ENCODE peak calls at places on chromosome X, in six cellular contexts. One of them, this sample, is unnamed.

GRCh38 chrX:31126205-31126604 is 54.4 kb upstream of the FTHL17 start:
- DNase-seq in DMS53: no peak
- DNase-seq in stomach: no peak
- DNase-seq in effector memory CD8-positive, alpha-beta T cell: no peak
- DNase-seq in stimulated activated CD4-positive, alpha-beta T cell treated with anti-CD3 and anti-CD28 coated beads, Interleukin-4, amount 100 ng/mL, for 1 hour: no peak
- DNase-seq in A549: no peak
- DNase-seq in this sample: no peak

GRCh38 chrX:65196758-65197371 is 220.6 kb upstream of the ZC4H2 start:
- DNase-seq in stomach: peak
- DNase-seq in effector memory CD8-positive, alpha-beta T cell: no peak
- DNase-seq in stimulated activated CD4-positive, alpha-beta T cell treated with anti-CD3 and anti-CD28 coated beads, Interleukin-4, amount 100 ng/mL, for 1 hour: peak
- DNase-seq in A549: peak
- DNase-seq in DMS53: peak
- DNase-seq in this sample: no peak

GRCh38 chrX:132504417-132504816 is 15.6 kb upstream of the MBNL3 start:
- DNase-seq in A549: no peak
- DNase-seq in DMS53: no peak
- DNase-seq in effector memory CD8-positive, alpha-beta T cell: no peak
- DNase-seq in stomach: no peak
- DNase-seq in stimulated activated CD4-positive, alpha-beta T cell treated with anti-CD3 and anti-CD28 coated beads, Interleukin-4, amount 100 ng/mL, for 1 hour: no peak
- DNase-seq in this sample: no peak

GRCh38 chrX:119189586-119189985 is 46.5 kb upstream of the PGRMC1 start:
- DNase-seq in A549: no peak
- DNase-seq in DMS53: no peak
- DNase-seq in stimulated activated CD4-positive, alpha-beta T cell treated with anti-CD3 and anti-CD28 coated beads, Interleukin-4, amount 100 ng/mL, for 1 hour: no peak
- DNase-seq in stomach: no peak
- DNase-seq in effector memory CD8-positive, alpha-beta T cell: no peak
- DNase-seq in this sample: no peak

GRCh38 chrX:37824491-37825224 is 22.7 kb downstream of the DYNLT3 start:
- DNase-seq in stimulated activated CD4-positive, alpha-beta T cell treated with anti-CD3 and anti-CD28 coated beads, Interleukin-4, amount 100 ng/mL, for 1 hour: no peak
- DNase-seq in A549: no peak
- DNase-seq in DMS53: peak
- DNase-seq in stomach: no peak
- DNase-seq in effector memory CD8-positive, alpha-beta T cell: no peak
- DNase-seq in this sample: peak

GRCh38 chrX:5957506-5957905 is 271.2 kb downstream of the NLGN4X start:
- DNase-seq in effector memory CD8-positive, alpha-beta T cell: no peak
- DNase-seq in DMS53: no peak
- DNase-seq in stomach: no peak
- DNase-seq in A549: no peak
- DNase-seq in stimulated activated CD4-positive, alpha-beta T cell treated with anti-CD3 and anti-CD28 coated beads, Interleukin-4, amount 100 ng/mL, for 1 hour: no peak
- DNase-seq in this sample: no peak

GRCh38 chrX:12206413-12206812 is 68.1 kb downstream of the FRMPD4 start:
- DNase-seq in stomach: no peak
- DNase-seq in stimulated activated CD4-positive, alpha-beta T cell treated with anti-CD3 and anti-CD28 coated beads, Interleukin-4, amount 100 ng/mL, for 1 hour: no peak
- DNase-seq in effector memory CD8-positive, alpha-beta T cell: no peak
- DNase-seq in A549: no peak
- DNase-seq in DMS53: no peak
- DNase-seq in this sample: no peak

GRCh38 chrX:79036152-79036551 is 91.0 kb downstream of the P2RY10 start:
- DNase-seq in DMS53: peak
- DNase-seq in stimulated activated CD4-positive, alpha-beta T cell treated with anti-CD3 and anti-CD28 coated beads, Interleukin-4, amount 100 ng/mL, for 1 hour: no peak
- DNase-seq in A549: no peak
- DNase-seq in stomach: no peak
- DNase-seq in effector memory CD8-positive, alpha-beta T cell: no peak
- DNase-seq in this sample: no peak

GRCh38 chrX:41090568-41091238 is 5.5 kb downstream of the USP9X start:
- DNase-seq in stomach: no peak
- DNase-seq in DMS53: peak
- DNase-seq in stimulated activated CD4-positive, alpha-beta T cell treated with anti-CD3 and anti-CD28 coated beads, Interleukin-4, amount 100 ng/mL, for 1 hour: no peak
- DNase-seq in A549: no peak
- DNase-seq in effector memory CD8-positive, alpha-beta T cell: no peak
- DNase-seq in this sample: no peak

GRCh38 chrX:40041915-40042314 is 55.8 kb downstream of the BCOR start:
- DNase-seq in DMS53: peak
- DNase-seq in effector memory CD8-positive, alpha-beta T cell: no peak
- DNase-seq in stimulated activated CD4-positive, alpha-beta T cell treated with anti-CD3 and anti-CD28 coated beads, Interleukin-4, amount 100 ng/mL, for 1 hour: no peak
- DNase-seq in A549: no peak
- DNase-seq in stomach: no peak
- DNase-seq in this sample: peak

GRCh38 chrX:132292753-132293152 is 73.5 kb upstream of the RAP2C start:
- DNase-seq in stimulated activated CD4-positive, alpha-beta T cell treated with anti-CD3 and anti-CD28 coated beads, Interleukin-4, amount 100 ng/mL, for 1 hour: no peak
- DNase-seq in stomach: no peak
- DNase-seq in effector memory CD8-positive, alpha-beta T cell: peak
- DNase-seq in A549: peak
- DNase-seq in DMS53: no peak
- DNase-seq in this sample: no peak

GRCh38 chrX:128759177-128759576 is 707.0 kb upstream of the ACTRT1 start:
- DNase-seq in stomach: no peak
- DNase-seq in A549: no peak
- DNase-seq in DMS53: no peak
- DNase-seq in effector memory CD8-positive, alpha-beta T cell: no peak
- DNase-seq in stimulated activated CD4-positive, alpha-beta T cell treated with anti-CD3 and anti-CD28 coated beads, Interleukin-4, amount 100 ng/mL, for 1 hour: no peak
- DNase-seq in this sample: no peak

GRCh38 chrX:10754445-10754844 is 134.1 kb upstream of the MID1 start:
- DNase-seq in DMS53: no peak
- DNase-seq in stomach: no peak
- DNase-seq in stimulated activated CD4-positive, alpha-beta T cell treated with anti-CD3 and anti-CD28 coated beads, Interleukin-4, amount 100 ng/mL, for 1 hour: no peak
- DNase-seq in A549: no peak
- DNase-seq in effector memory CD8-positive, alpha-beta T cell: no peak
- DNase-seq in this sample: no peak

GRCh38 chrX:111270339-111270738 is at the start of gene CAPN6:
- DNase-seq in effector memory CD8-positive, alpha-beta T cell: no peak
- DNase-seq in stomach: peak
- DNase-seq in DMS53: no peak
- DNase-seq in stimulated activated CD4-positive, alpha-beta T cell treated with anti-CD3 and anti-CD28 coated beads, Interleukin-4, amount 100 ng/mL, for 1 hour: no peak
- DNase-seq in A549: no peak
- DNase-seq in this sample: peak

GRCh38 chrX:119692241-119693031 is 532 bp downstream of the SEPTIN6 start:
- DNase-seq in A549: peak
- DNase-seq in DMS53: peak
- DNase-seq in effector memory CD8-positive, alpha-beta T cell: peak
- DNase-seq in stimulated activated CD4-positive, alpha-beta T cell treated with anti-CD3 and anti-CD28 coated beads, Interleukin-4, amount 100 ng/mL, for 1 hour: peak
- DNase-seq in stomach: peak
- DNase-seq in this sample: peak

GRCh38 chrX:9525511-9526248 is 60.8 kb downstream of the TBL1X start:
- DNase-seq in DMS53: no peak
- DNase-seq in stomach: no peak
- DNase-seq in stimulated activated CD4-positive, alpha-beta T cell treated with anti-CD3 and anti-CD28 coated beads, Interleukin-4, amount 100 ng/mL, for 1 hour: no peak
- DNase-seq in A549: no peak
- DNase-seq in effector memory CD8-positive, alpha-beta T cell: no peak
- DNase-seq in this sample: no peak

GRCh38 chrX:128862557-128862956 is 660.7 kb downstream of the SMARCA1 start:
- DNase-seq in effector memory CD8-positive, alpha-beta T cell: no peak
- DNase-seq in A549: no peak
- DNase-seq in stomach: no peak
- DNase-seq in DMS53: no peak
- DNase-seq in stimulated activated CD4-positive, alpha-beta T cell treated with anti-CD3 and anti-CD28 coated beads, Interleukin-4, amount 100 ng/mL, for 1 hour: no peak
- DNase-seq in this sample: peak

GRCh38 chrX:130799393-130799792 is 103.6 kb downstream of the ENOX2 start:
- DNase-seq in stomach: no peak
- DNase-seq in effector memory CD8-positive, alpha-beta T cell: no peak
- DNase-seq in A549: no peak
- DNase-seq in DMS53: no peak
- DNase-seq in stimulated activated CD4-positive, alpha-beta T cell treated with anti-CD3 and anti-CD28 coated beads, Interleukin-4, amount 100 ng/mL, for 1 hour: no peak
- DNase-seq in this sample: no peak

GRCh38 chrX:1400731-1401471 is 9.0 kb upstream of the SLC25A6 start:
- DNase-seq in DMS53: no peak
- DNase-seq in A549: no peak
- DNase-seq in stomach: no peak
- DNase-seq in effector memory CD8-positive, alpha-beta T cell: no peak
- DNase-seq in stimulated activated CD4-positive, alpha-beta T cell treated with anti-CD3 and anti-CD28 coated beads, Interleukin-4, amount 100 ng/mL, for 1 hour: no peak
- DNase-seq in this sample: no peak

GRCh38 chrX:38657562-38657961 is 96.2 kb downstream of the TSPAN7 start:
- DNase-seq in A549: no peak
- DNase-seq in DMS53: no peak
- DNase-seq in effector memory CD8-positive, alpha-beta T cell: no peak
- DNase-seq in stimulated activated CD4-positive, alpha-beta T cell treated with anti-CD3 and anti-CD28 coated beads, Interleukin-4, amount 100 ng/mL, for 1 hour: no peak
- DNase-seq in stomach: no peak
- DNase-seq in this sample: no peak

GRCh38 chrX:129755779-129756650 is 17.2 kb downstream of the XPNPEP2 start:
- DNase-seq in stomach: no peak
- DNase-seq in stimulated activated CD4-positive, alpha-beta T cell treated with anti-CD3 and anti-CD28 coated beads, Interleukin-4, amount 100 ng/mL, for 1 hour: no peak
- DNase-seq in A549: no peak
- DNase-seq in DMS53: no peak
- DNase-seq in effector memory CD8-positive, alpha-beta T cell: no peak
- DNase-seq in this sample: peak

GRCh38 chrX:63101879-63102620 is 249.1 kb downstream of the SPIN4 start:
- DNase-seq in stimulated activated CD4-positive, alpha-beta T cell treated with anti-CD3 and anti-CD28 coated beads, Interleukin-4, amount 100 ng/mL, for 1 hour: no peak
- DNase-seq in stomach: no peak
- DNase-seq in effector memory CD8-positive, alpha-beta T cell: no peak
- DNase-seq in A549: no peak
- DNase-seq in DMS53: no peak
- DNase-seq in this sample: no peak

GRCh38 chrX:47831788-47832187 is 4.9 kb upstream of the ZNF81 start:
- DNase-seq in A549: peak
- DNase-seq in DMS53: peak
- DNase-seq in stomach: peak
- DNase-seq in stimulated activated CD4-positive, alpha-beta T cell treated with anti-CD3 and anti-CD28 coated beads, Interleukin-4, amount 100 ng/mL, for 1 hour: peak
- DNase-seq in effector memory CD8-positive, alpha-beta T cell: peak
- DNase-seq in this sample: peak

GRCh38 chrX:96713303-96713702 is 28.7 kb downstream of the DIAPH2 start:
- DNase-seq in A549: no peak
- DNase-seq in DMS53: peak
- DNase-seq in stimulated activated CD4-positive, alpha-beta T cell treated with anti-CD3 and anti-CD28 coated beads, Interleukin-4, amount 100 ng/mL, for 1 hour: no peak
- DNase-seq in effector memory CD8-positive, alpha-beta T cell: no peak
- DNase-seq in stomach: no peak
- DNase-seq in this sample: no peak

GRCh38 chrX:109889289-109890006 is 113.5 kb upstream of the TMEM164 start:
- DNase-seq in stimulated activated CD4-positive, alpha-beta T cell treated with anti-CD3 and anti-CD28 coated beads, Interleukin-4, amount 100 ng/mL, for 1 hour: no peak
- DNase-seq in effector memory CD8-positive, alpha-beta T cell: no peak
- DNase-seq in A549: no peak
- DNase-seq in DMS53: no peak
- DNase-seq in stomach: no peak
- DNase-seq in this sample: peak

GRCh38 chrX:118807151-118808017 is 16.2 kb upstream of the ZCCHC12 start:
- DNase-seq in stimulated activated CD4-positive, alpha-beta T cell treated with anti-CD3 and anti-CD28 coated beads, Interleukin-4, amount 100 ng/mL, for 1 hour: peak
- DNase-seq in A549: peak
- DNase-seq in stomach: peak
- DNase-seq in DMS53: peak
- DNase-seq in effector memory CD8-positive, alpha-beta T cell: no peak
- DNase-seq in this sample: peak